ENCODE peak calls at places on chromosome 3, in four cellular contexts. C, W, H and P are unnamed samples.

GRCh38 chr3:104523136-104523535 is 843.6 kb upstream of the ALCAM start:
- DNase-seq in C (no peak), W (no peak), H (no peak), P (no peak)

GRCh38 chr3:123821920-123822319 is 62.2 kb downstream of the MYLK start:
- DNase-seq in H (no peak), C (no peak), W (no peak), P (no peak)

GRCh38 chr3:10997196-10997595 is 4.6 kb downstream of the SLC6A1 start:
- DNase-seq in C (no peak), W (no peak), H (no peak), P (no peak)

GRCh38 chr3:186053954-186054353 is 54.9 kb downstream of the ETV5 start:
- DNase-seq in W (no peak), C (no peak), H (no peak), P (no peak)

GRCh38 chr3:178047496-178047895 is 488.7 kb upstream of the KCNMB2 start:
- DNase-seq in C (no peak), H (no peak), W (no peak), P (no peak)

GRCh38 chr3:88061749-88062148 is 2.7 kb downstream of the ZNF654 start:
- DNase-seq in H (no peak), W (no peak), C (peak), P (peak)

GRCh38 chr3:51800758-51801140 is 21.7 kb upstream of the IQCF6 start:
- DNase-seq in C (no peak), W (no peak), H (no peak), P (no peak)

GRCh38 chr3:147943265-147943945 is 534.2 kb downstream of the ZIC1 start:
- DNase-seq in W (peak), H (no peak), C (no peak), P (peak)

GRCh38 chr3:51350751-51351150 is 34.3 kb upstream of the MANF start:
- DNase-seq in C (no peak), H (no peak), W (no peak), P (no peak)

GRCh38 chr3:126753191-126754160 is 49.4 kb downstream of the CHCHD6 start:
- DNase-seq in C (no peak), W (no peak), H (peak), P (no peak)

GRCh38 chr3:99901200-99901926 is 83.7 kb downstream of the CMSS1 start:
- DNase-seq in H (peak), C (peak), W (no peak), P (peak)

GRCh38 chr3:151837057-151837456 is 23.1 kb downstream of the AADAC start:
- DNase-seq in W (peak), C (peak), H (no peak), P (peak)

GRCh38 chr3:136078421-136079364 is 113.2 kb downstream of the PPP2R3A start:
- DNase-seq in W (peak), C (peak), H (peak), P (peak)

GRCh38 chr3:185739264-185739701 is 85.6 kb downstream of the IGF2BP2 start:
- DNase-seq in C (no peak), W (no peak), H (no peak), P (no peak)

GRCh38 chr3:67790043-67790442 is 135.6 kb upstream of the SUCLG2 start:
- DNase-seq in C (peak), H (peak), W (peak), P (peak)
- TF ChIP-seq MYC in C (no peak), H (no peak), W (no peak), P (no peak)

GRCh38 chr3:42118762-42119361 is 27.7 kb downstream of the TRAK1 start:
- DNase-seq in W (peak), C (peak), H (peak), P (peak)
- TF ChIP-seq CTCF in W (peak), C (peak), H (peak), P (peak)

GRCh38 chr3:143775401-143775970 is 72.8 kb downstream of the SLC9A9 start:
- DNase-seq in H (peak), W (peak), C (peak), P (peak)
- TF ChIP-seq MYC in H (no peak), W (no peak), C (no peak), P (no peak)

DNA sequence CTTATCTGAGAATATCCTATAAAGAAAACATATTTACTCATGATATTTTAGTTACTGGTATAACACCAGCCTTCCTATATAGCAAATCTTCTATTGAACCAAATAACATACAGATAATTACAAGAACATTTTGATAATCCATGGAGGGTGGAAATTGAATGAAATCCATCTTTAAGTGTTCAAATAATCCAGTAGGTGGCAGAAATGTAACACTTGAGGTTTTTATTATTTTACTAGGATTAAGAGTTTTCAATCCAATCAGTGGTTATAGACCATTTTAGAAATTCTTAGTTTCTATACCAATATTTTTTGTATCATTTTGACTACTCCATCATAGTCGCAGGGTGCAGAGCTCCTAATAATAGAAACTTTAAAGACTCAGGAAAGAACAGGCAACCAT is 101.9 kb upstream of the KCNH8 start:
- DNase-seq in H (no peak), C (peak), W (no peak), P (no peak)
- TF ChIP-seq CTCF in H (peak), C (no peak), W (peak), P (no peak)